ENCODE peak calls at places on chromosomes 12 and 14, in four cellular contexts. One of them, this sample, is unnamed.

GRCh38 chr12:112443916-112444315 is 25.2 kb downstream of the PTPN11 start:
- DNase-seq in heart left ventricle: no peak
- DNase-seq in Peyer's patch: no peak
- DNase-seq in endothelial cell of umbilical vein: no peak
- DNase-seq in this sample: peak

GRCh38 chr14:30621354-30621953 is 665 bp upstream of the SCFD1 start:
- DNase-seq in heart left ventricle: no peak
- DNase-seq in Peyer's patch: no peak
- DNase-seq in endothelial cell of umbilical vein: no peak
- DNase-seq in this sample: no peak

GRCh38 chr12:29655861-29656260 is 127.9 kb downstream of the TMTC1 start:
- DNase-seq in heart left ventricle: no peak
- DNase-seq in Peyer's patch: no peak
- DNase-seq in endothelial cell of umbilical vein: no peak
- DNase-seq in this sample: no peak

GRCh38 chr12:105107497-105108371 is at the start of gene WASHC4:
- DNase-seq in heart left ventricle: peak
- DNase-seq in Peyer's patch: peak
- DNase-seq in endothelial cell of umbilical vein: peak
- DNase-seq in this sample: peak

GRCh38 chr12:75998292-75999063 is 33.1 kb downstream of the PHLDA1 start:
- DNase-seq in heart left ventricle: no peak
- DNase-seq in Peyer's patch: no peak
- DNase-seq in endothelial cell of umbilical vein: no peak
- DNase-seq in this sample: no peak

GRCh38 chr14:82642425-82642824 is 1108.8 kb upstream of the SEL1L start:
- DNase-seq in heart left ventricle: no peak
- DNase-seq in Peyer's patch: no peak
- DNase-seq in endothelial cell of umbilical vein: no peak
- DNase-seq in this sample: no peak

GRCh38 chr14:24390696-24391468 is 7.9 kb upstream of the NYNRIN start:
- DNase-seq in heart left ventricle: no peak
- DNase-seq in Peyer's patch: no peak
- DNase-seq in endothelial cell of umbilical vein: peak
- DNase-seq in this sample: no peak

GRCh38 chr14:68633131-68633991 is 159.5 kb downstream of the ZFP36L1 start:
- DNase-seq in heart left ventricle: peak
- DNase-seq in Peyer's patch: peak
- DNase-seq in endothelial cell of umbilical vein: no peak
- DNase-seq in this sample: peak

GRCh38 chr12:95551305-95551704 is at the start of gene USP44:
- DNase-seq in heart left ventricle: no peak
- DNase-seq in Peyer's patch: no peak
- DNase-seq in endothelial cell of umbilical vein: no peak
- DNase-seq in this sample: no peak

GRCh38 chr12:109200825-109201495 is 84.6 kb downstream of the ACACB start:
- DNase-seq in heart left ventricle: no peak
- DNase-seq in Peyer's patch: no peak
- DNase-seq in endothelial cell of umbilical vein: no peak
- DNase-seq in this sample: no peak

GRCh38 chr14:61547186-61548121 is 147.9 kb upstream of the HIF1A start:
- DNase-seq in heart left ventricle: no peak
- DNase-seq in Peyer's patch: no peak
- DNase-seq in endothelial cell of umbilical vein: peak
- DNase-seq in this sample: no peak

GRCh38 chr14:103149847-103150246 is 26.6 kb downstream of the TNFAIP2 start:
- DNase-seq in heart left ventricle: no peak
- DNase-seq in Peyer's patch: no peak
- DNase-seq in endothelial cell of umbilical vein: no peak
- DNase-seq in this sample: no peak

GRCh38 chr12:119158004-119158776 is 20.5 kb upstream of the HSPB8 start:
- DNase-seq in heart left ventricle: peak
- DNase-seq in Peyer's patch: no peak
- DNase-seq in endothelial cell of umbilical vein: no peak
- DNase-seq in this sample: no peak

GRCh38 chr12:47651368-47652254 is 54.2 kb downstream of the RPAP3 start:
- DNase-seq in heart left ventricle: peak
- DNase-seq in Peyer's patch: peak
- DNase-seq in endothelial cell of umbilical vein: peak
- DNase-seq in this sample: peak

GRCh38 chr12:53695148-53696138 is 19.6 kb upstream of the ATP5MC2 start:
- DNase-seq in heart left ventricle: no peak
- DNase-seq in Peyer's patch: no peak
- DNase-seq in endothelial cell of umbilical vein: peak
- DNase-seq in this sample: no peak

GRCh38 chr12:121795029-121795977 is 1.8 kb upstream of the RHOF start:
- DNase-seq in heart left ventricle: peak
- DNase-seq in Peyer's patch: peak
- DNase-seq in endothelial cell of umbilical vein: peak
- DNase-seq in this sample: peak

GRCh38 chr12:18277196-18277595 is 15.9 kb downstream of the PIK3C2G start:
- DNase-seq in heart left ventricle: no peak
- DNase-seq in Peyer's patch: no peak
- DNase-seq in endothelial cell of umbilical vein: peak
- DNase-seq in this sample: no peak

GRCh38 chr12:13964666-13965065 is 16.7 kb downstream of the GRIN2B start:
- DNase-seq in heart left ventricle: no peak
- DNase-seq in Peyer's patch: no peak
- DNase-seq in endothelial cell of umbilical vein: no peak
- DNase-seq in this sample: no peak
- TF ChIP-seq CTCF in heart left ventricle: no peak
- TF ChIP-seq CTCF in Peyer's patch: no peak
- TF ChIP-seq CTCF in endothelial cell of umbilical vein: no peak
- TF ChIP-seq CTCF in this sample: no peak

DNA sequence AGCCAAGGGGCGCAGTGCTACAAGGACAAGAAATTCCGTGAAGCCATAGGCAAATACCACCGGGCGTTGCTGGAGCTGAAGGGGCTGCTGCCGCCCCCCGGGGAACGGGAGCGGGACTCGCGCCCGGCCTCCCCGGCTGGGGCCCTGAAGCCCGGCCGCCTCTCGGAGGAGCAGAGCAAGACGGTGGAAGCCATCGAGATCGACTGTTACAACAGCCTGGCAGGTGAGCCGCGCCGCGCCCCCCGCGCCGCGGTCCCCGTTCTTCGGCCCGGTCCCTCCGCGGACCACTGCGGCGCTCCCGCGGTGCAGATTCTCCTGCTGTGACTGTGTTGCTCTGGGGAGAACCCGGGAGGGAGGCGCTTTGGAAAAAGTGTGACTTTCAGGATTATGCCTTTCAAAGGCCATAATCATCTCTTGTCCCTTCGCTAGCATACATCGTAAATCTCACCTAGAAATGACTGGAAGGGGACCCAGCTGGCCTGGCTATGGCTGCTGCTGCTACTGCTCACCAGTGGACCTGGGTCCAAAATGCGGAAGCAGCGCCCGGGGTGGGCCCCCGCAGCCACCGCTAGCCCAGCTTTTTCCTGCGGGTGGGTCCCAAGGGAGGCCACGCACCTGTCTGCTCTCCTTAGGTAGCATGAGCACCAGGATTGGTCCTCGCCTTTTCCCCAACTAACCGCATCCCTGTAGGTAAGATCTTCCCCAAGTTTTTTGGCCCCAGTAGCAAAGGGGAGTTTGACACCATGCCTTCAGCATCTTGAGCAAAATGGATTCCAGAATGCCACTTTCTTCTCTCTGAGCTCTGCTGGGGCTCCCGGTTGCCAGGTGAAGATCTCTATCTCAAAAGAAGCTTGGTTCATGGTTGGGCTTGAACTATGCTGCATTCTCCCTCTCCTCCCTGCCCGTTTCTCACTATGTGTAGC is 858 bp downstream of the TTC9 start:
- DNase-seq in heart left ventricle: peak
- DNase-seq in Peyer's patch: peak
- DNase-seq in endothelial cell of umbilical vein: peak
- DNase-seq in this sample: no peak
- TF ChIP-seq POLR2A in heart left ventricle: no peak
- TF ChIP-seq POLR2A in Peyer's patch: no peak
- TF ChIP-seq POLR2A in endothelial cell of umbilical vein: no peak
- TF ChIP-seq POLR2A in this sample: no peak

DNA sequence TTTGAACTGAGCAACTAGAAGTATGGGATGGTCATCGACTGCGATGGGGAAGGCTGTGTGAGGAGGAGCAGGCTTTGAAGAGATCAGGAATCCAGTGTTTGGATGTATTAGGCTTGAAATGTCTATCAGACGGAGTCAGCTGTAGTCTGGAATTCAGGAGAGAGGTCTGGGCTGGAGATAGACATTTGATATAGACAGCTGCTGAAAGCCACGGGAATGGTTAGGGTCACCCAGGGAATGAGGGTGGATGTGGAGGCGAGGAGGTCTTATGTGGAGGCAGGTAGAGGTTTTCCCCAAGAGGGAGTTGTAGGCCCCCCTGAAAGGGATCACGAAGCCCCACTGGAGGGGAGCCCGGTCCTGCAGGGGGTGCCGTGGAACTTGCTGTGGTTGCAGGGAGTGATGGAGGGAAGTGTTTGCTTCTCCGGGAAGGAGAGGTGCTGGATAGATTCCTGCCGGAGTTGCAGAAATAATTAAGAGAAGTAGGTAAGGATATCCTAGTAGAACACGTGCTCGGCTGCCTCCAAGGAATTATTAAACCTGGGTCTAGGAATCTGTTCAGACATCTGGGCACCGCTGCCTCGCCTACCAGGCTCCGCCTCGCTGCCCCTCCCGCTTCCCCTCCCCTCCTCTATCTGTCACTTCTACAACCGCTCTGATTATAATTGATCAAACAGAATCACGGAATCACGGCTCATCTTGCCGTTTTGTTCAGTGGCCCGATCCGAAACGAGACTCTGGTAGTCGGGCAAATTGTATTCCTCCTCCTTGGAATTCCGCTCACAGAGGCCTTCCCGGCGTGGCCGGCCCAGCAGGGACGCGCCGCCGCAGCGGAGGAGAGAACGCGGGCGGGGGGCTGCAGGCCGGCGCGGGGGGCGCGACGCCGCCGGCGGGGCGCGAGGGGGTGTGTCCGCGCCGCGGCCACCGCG is 824 bp upstream of the CACNA1C start:
- DNase-seq in heart left ventricle: no peak
- DNase-seq in Peyer's patch: no peak
- DNase-seq in endothelial cell of umbilical vein: no peak
- DNase-seq in this sample: no peak
- H3K4me3 ChIP-seq in heart left ventricle: peak
- H3K4me3 ChIP-seq in Peyer's patch: no peak
- H3K4me3 ChIP-seq in endothelial cell of umbilical vein: no peak
- H3K4me3 ChIP-seq in this sample: no peak

GRCh38 chr12:125029756-125030358 is 35.4 kb upstream of the AACS start:
- DNase-seq in heart left ventricle: no peak
- DNase-seq in Peyer's patch: no peak
- DNase-seq in endothelial cell of umbilical vein: no peak
- DNase-seq in this sample: no peak

GRCh38 chr12:125028106-125028505 is 34.7 kb downstream of the BRI3BP start:
- DNase-seq in heart left ventricle: no peak
- DNase-seq in Peyer's patch: no peak
- DNase-seq in endothelial cell of umbilical vein: no peak
- DNase-seq in this sample: no peak

GRCh38 chr12:125023065-125023464 is 29.6 kb downstream of the BRI3BP start:
- DNase-seq in heart left ventricle: no peak
- DNase-seq in Peyer's patch: no peak
- DNase-seq in endothelial cell of umbilical vein: no peak
- DNase-seq in this sample: no peak

GRCh38 chr12:125024949-125025563 is 31.6 kb downstream of the BRI3BP start:
- DNase-seq in heart left ventricle: no peak
- DNase-seq in Peyer's patch: no peak
- DNase-seq in endothelial cell of umbilical vein: no peak
- DNase-seq in this sample: no peak

DNA sequence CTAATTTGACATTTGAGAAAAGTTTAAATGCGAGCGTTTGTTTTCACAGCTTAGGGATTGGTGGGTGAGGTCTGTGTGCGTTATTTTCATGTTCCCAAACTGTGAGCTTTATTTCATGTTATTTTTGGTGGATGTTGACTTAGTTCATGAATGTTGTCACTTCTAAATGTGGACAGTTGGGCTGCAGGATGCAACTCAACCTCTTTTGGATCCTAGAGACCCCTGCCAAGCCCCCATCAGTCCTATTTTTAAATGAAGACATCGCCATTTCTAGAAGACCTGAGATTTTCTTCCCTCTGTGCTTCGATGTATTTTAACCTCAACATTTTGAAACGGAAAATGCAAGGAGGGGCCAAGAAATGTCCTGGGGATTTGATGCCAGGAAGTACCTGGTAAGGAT is 32.4 kb downstream of the BRI3BP start:
- DNase-seq in heart left ventricle: no peak
- DNase-seq in Peyer's patch: no peak
- DNase-seq in endothelial cell of umbilical vein: no peak
- DNase-seq in this sample: no peak
- TF ChIP-seq CTCF in heart left ventricle: no peak
- TF ChIP-seq CTCF in Peyer's patch: no peak
- TF ChIP-seq CTCF in endothelial cell of umbilical vein: no peak
- TF ChIP-seq CTCF in this sample: no peak

GRCh38 chr14:100115726-100116125 is 43.7 kb downstream of the DEGS2 start:
- DNase-seq in heart left ventricle: no peak
- DNase-seq in Peyer's patch: no peak
- DNase-seq in endothelial cell of umbilical vein: no peak
- DNase-seq in this sample: no peak
- TF ChIP-seq POLR2A in heart left ventricle: no peak
- TF ChIP-seq POLR2A in Peyer's patch: no peak
- TF ChIP-seq POLR2A in endothelial cell of umbilical vein: no peak
- TF ChIP-seq POLR2A in this sample: no peak

DNA sequence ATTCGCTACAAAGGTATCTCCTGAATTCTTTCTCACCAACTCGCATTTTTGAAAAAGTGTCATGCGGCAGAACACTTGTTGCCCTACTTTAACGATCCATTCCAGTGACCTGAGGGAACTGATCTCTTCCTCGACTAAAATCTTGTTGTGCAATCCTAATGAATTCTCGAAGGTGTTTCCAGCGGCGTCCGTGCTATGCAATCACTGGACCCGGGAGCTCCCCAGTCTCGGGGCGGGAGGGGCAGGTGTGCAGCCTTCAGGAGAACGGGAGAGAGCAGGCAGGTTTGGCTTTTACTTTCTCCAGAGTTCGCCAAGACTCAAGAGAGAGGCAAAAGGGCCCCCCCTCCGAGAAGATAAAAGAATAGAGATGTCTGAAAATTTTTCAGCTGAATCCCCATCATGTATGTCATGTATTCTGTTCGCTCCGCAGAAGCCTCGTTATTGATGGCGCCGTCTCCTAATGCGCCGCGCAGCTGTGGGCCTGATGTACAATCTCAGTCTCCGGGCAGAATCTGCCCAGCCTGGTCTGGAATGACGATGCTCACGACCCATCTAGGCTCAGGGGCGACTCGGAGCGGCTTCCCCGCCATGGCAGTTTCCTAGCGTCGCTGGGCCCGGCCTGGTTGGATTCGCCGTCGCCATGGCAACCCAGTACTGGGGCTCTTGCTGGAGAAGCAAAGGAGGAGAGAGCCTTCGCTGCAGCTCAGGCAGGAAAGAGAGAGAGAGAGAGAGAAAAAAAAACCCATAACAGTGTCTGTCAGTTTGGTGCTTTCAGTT is 38.3 kb downstream of the PLXNC1 start:
- DNase-seq in heart left ventricle: no peak
- DNase-seq in Peyer's patch: no peak
- DNase-seq in endothelial cell of umbilical vein: no peak
- DNase-seq in this sample: no peak
- H3K4me3 ChIP-seq in heart left ventricle: no peak
- H3K4me3 ChIP-seq in Peyer's patch: no peak
- H3K4me3 ChIP-seq in endothelial cell of umbilical vein: no peak
- H3K4me3 ChIP-seq in this sample: no peak

This sample was measured in lower leg skin.